ENCODE peak calls at places on chromosomes 6 and 20, in six cellular contexts. Z is heart left ventricle, R is lower lobe of right lung, A is astrocyte, T is right lobe of liver, Y is breast epithelium. F is an unnamed sample.
A peak's percentile ranks its signal among the peaks of the same experiment; 100 is the strongest.

GRCh38 chr6:137823826-137824501 is 43.1 kb upstream of the TNFAIP3 start:
- DNase-seq in A (peak; percentile 72), T (no peak), R (no peak), Y (no peak), Z (peak; percentile 54), F (peak; percentile 62)

GRCh38 chr20:24648919-24649318 is 179.5 kb downstream of the SYNDIG1 start:
- DNase-seq in A (no peak), Y (no peak), R (no peak), T (no peak), Z (no peak), F (no peak)

GRCh38 chr20:24983896-24984295 is 8.7 kb downstream of the APMAP start:
- DNase-seq in Z (no peak), T (peak; percentile 78), R (no peak), Y (no peak), A (no peak), F (no peak)

GRCh38 chr6:89098461-89098860 is 17.9 kb downstream of the PNRC1 start:
- DNase-seq in Y (no peak), R (no peak), Z (no peak), T (no peak), A (no peak), F (no peak)

GRCh38 chr20:62723351-62723750 is 14.7 kb downstream of the NTSR1 start:
- DNase-seq in R (peak; percentile 41), Z (peak; percentile 15), A (peak; percentile 61), Y (no peak), T (peak; percentile 38), F (no peak)

GRCh38 chr20:44080646-44081267 is 106.2 kb downstream of the JPH2 start:
- DNase-seq in T (no peak), Z (peak; percentile 59), A (peak; percentile 53), Y (peak; percentile 72), R (no peak), F (peak; percentile 89)

GRCh38 chr6:106939848-106940247 is 34.7 kb downstream of the CD24 start:
- DNase-seq in Y (no peak), A (no peak), Z (no peak), T (no peak), R (no peak), F (no peak)

GRCh38 chr20:432208-432607 is 24.1 kb downstream of the RBCK1 start:
- DNase-seq in R (no peak), T (no peak), Y (no peak), Z (no peak), A (no peak), F (no peak)

GRCh38 chr20:9136114-9136513 is 67.2 kb downstream of the PLCB4 start:
- DNase-seq in R (no peak), A (no peak), Y (no peak), Z (no peak), T (no peak), F (no peak)

GRCh38 chr6:34549056-34549803 is 6.9 kb downstream of the SPDEF start:
- DNase-seq in T (no peak), Z (no peak), R (no peak), Y (no peak), A (no peak), F (no peak)

GRCh38 chr6:79263366-79263765 is 28.9 kb upstream of the HMGN3 start:
- DNase-seq in R (no peak), Y (no peak), A (no peak), Z (no peak), T (no peak), F (no peak)

GRCh38 chr6:15358579-15359327 is 112.9 kb downstream of the JARID2 start:
- DNase-seq in Y (no peak), Z (no peak), R (no peak), A (peak; percentile 78), T (no peak), F (no peak)

GRCh38 chr6:151209071-151209831 is 30.5 kb upstream of the AKAP12 start:
- DNase-seq in Y (no peak), R (no peak), A (peak; percentile 27), T (no peak), Z (no peak), F (peak; percentile 15)

GRCh38 chr6:142014515-142014914 is 118.2 kb upstream of the GJE1 start:
- DNase-seq in Z (no peak), T (no peak), R (no peak), A (peak; percentile 91), Y (no peak), F (peak; percentile 94)

GRCh38 chr6:150929403-150929802 is 63.9 kb downstream of the MTHFD1L start:
- DNase-seq in Z (no peak), A (no peak), T (no peak), R (no peak), Y (no peak), F (peak; percentile 36)

GRCh38 chr6:24547243-24547642 is 52.5 kb downstream of the ALDH5A1 start:
- DNase-seq in Z (no peak), A (no peak), R (no peak), Y (no peak), T (no peak), F (no peak)

GRCh38 chr6:96196633-96197032 is 180.9 kb downstream of the FUT9 start:
- DNase-seq in A (no peak), Y (no peak), R (no peak), Z (no peak), T (no peak), F (no peak)

DNA sequence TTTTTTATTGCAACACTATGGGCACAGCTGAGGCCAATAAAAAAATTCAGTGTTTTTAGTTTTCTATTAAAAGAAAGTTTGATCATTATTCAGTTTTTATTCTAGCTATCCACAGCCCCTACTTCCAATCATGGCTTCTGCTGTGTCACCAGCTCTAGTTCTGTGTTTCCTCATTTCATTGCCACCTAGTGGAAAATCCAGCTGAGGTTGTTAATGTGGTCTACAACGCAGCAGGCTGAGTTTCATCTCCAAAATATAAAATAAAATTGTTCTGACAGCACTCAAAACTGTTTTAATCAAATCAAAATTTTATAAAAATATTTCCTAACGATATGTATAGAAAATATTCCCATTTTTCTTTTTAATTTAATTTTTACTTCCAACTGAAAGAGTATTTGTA is 13.6 kb downstream of the COL9A1 start:
- DNase-seq in Y (no peak), R (no peak), A (no peak), Z (no peak), T (no peak), F (no peak)
- TF ChIP-seq CTCF in Y (no peak), R (no peak), A (no peak), Z (no peak), T (no peak), F (no peak)

DNA sequence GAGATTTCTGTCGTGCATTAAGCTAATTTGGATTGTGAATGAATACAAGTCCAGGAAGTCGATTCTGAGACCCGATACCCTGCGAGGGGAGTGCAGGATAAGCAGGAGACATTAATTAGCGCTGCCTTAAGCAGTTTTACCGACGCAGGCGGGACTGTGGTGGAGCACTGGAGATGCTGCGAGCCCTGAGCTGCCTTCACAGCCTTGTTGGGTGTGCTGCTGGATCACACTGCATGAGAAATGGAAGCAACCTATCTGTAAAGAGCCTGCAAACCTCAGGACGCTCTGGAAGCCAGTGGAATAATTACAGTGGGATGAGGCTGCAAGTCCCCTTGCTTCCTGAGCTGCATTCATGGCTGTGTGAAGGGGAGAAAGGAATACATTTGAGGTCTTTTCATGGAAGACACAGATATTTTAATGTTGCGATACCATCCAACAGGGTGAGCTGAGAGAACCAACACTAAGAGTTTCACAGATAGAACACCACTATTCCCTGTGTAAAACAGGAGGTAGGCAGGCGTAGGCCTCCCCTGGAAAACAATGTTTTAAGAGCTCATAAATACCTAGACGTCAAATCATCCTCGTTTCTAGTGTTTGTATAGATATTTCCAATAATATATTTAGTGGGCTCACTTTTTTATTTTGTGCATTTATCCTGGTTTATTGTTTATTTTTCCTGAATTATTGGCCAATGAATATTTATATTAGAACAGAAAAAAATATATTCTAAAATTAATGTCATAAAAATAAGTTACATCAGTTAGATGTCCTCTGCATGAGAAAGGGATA is 380.8 kb downstream of the C6orf118 start:
- DNase-seq in T (no peak), R (no peak), Z (no peak), A (no peak), Y (no peak), F (no peak)
- H3K4me3 ChIP-seq in T (no peak overlapping the region), R (no peak overlapping the region), Z (no peak overlapping the region), A (peak overlapping the region; percentile 54), Y (no peak overlapping the region), F (no peak overlapping the region)

GRCh38 chr20:40680560-40680959 is 8.5 kb downstream of the MAFB start:
- DNase-seq in T (no peak), A (no peak), Y (no peak), R (no peak), Z (no peak), F (no peak)
- TF ChIP-seq CTCF in T (no peak), A (no peak), Y (no peak), R (no peak), Z (no peak), F (no peak)

DNA sequence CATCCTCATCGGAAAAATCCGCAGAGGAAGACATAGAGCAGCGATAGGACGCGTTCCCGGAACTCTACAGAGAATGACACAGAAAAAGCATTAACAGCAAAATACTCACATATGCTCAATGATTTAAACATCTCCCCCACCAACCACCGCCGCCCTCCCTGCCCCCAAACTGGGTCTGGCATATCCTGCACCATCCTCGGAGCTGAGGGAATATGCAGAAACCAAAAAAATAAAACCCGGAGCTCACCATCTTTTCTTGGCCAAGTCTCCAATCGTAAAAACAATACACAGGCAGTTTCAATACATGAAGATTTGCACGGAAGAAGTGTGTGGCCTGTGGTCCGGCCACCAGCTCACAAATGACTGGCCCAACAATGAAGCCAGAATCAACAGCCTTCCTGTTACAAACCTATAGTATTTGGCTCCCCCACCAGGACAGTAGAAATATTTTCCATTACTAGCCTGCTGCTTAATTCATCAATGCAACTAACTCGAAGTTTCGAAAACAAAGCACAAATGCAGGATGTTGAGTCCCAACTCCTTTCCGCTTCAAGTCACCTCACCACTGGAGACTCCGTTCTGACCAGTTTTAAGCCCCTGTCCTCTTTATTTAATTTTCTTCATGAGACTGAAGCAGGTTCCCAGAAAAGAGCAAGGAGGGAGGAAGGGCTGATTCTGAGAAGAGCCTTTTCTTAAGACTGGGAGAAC is 103.2 kb upstream of the BEND6 start:
- DNase-seq in A (peak; percentile 86), T (no peak), Y (no peak), Z (no peak), R (no peak), F (peak; percentile 83)
- H3K4me3 ChIP-seq in A (peak overlapping the region; percentile 85), T (peak overlapping the region; percentile 12), Y (peak overlapping the region; percentile 51), Z (peak overlapping the region; percentile 68), R (peak overlapping the region; percentile 51), F (peak overlapping the region; percentile 56)

DNA sequence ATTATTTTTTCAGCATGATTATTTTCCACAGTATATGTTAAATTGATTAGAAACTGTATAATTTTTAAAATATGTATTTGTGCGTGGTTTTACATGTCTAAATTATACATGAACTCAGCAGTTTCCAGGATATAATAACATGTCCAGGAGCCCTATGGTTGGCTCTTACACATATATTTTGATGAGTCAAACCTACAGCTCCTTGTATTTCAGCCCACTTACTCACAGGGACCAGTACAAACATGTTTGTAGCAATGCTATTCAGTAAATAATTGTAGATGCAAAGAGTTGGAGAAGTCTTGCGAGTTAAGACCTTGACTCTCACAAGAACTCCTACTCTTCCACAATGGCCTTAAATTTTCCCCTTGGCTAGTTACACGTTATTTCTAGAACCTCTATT is 107.2 kb upstream of the SASH1 start:
- DNase-seq in T (no peak), R (no peak), A (no peak), Y (no peak), Z (no peak), F (peak; percentile 68)
- TF ChIP-seq CTCF in T (no peak), R (no peak), A (no peak), Y (no peak), Z (no peak), F (no peak)

GRCh38 chr6:26401389-26401986 is 587 bp upstream of the BTN3A1 start:
- DNase-seq in R (no peak), Y (no peak), T (no peak), Z (no peak), A (no peak), F (no peak)
- H3K4me3 ChIP-seq in R (peak overlapping the region; percentile 74), Y (peak overlapping the region; percentile 61), T (peak overlapping the region; percentile 56), Z (peak overlapping the region; percentile 78), A (peak overlapping the region; percentile 78), F (peak overlapping the region; percentile 70)